ENCODE peak calls at places on chromosomes 11 and 22, in four cellular contexts. Y is GM12878, T is HepG2, N is K562. Z is an unnamed sample.

GRCh38 chr22:49353185-49353584 is 474.5 kb downstream of the BRD1 start:
- DNase-seq in N (no peak), T (no peak), Y (no peak), Z (peak)

GRCh38 chr22:37764622-37765021 is 43.1 kb upstream of the GCAT start:
- DNase-seq in T (no peak), N (no peak), Y (no peak), Z (no peak)

GRCh38 chr11:131038597-131038996 is 122.3 kb upstream of the SNX19 start:
- DNase-seq in Y (no peak), N (peak), T (no peak), Z (no peak)

GRCh38 chr11:114134870-114135269 is 75.4 kb downstream of the ZBTB16 start:
- DNase-seq in Y (no peak), N (no peak), T (no peak), Z (no peak)

GRCh38 chr11:75301131-75301530 is 50.3 kb downstream of the ARRB1 start:
- DNase-seq in Y (no peak), T (no peak), N (no peak), Z (no peak)

GRCh38 chr11:120121914-120122473 is 15.9 kb downstream of the TRIM29 start:
- DNase-seq in Y (no peak), N (no peak), T (peak), Z (no peak)

GRCh38 chr11:125504580-125504979 is 8.5 kb upstream of the FEZ1 start:
- DNase-seq in T (no peak), Y (no peak), N (no peak), Z (no peak)

GRCh38 chr11:61495801-61496601 is 12.5 kb upstream of the LRRC10B start:
- DNase-seq in T (no peak), N (no peak), Y (no peak), Z (no peak)

GRCh38 chr22:44249376-44250147 is 63.2 kb downstream of the SHISAL1 start:
- DNase-seq in T (no peak), Y (no peak), N (no peak), Z (no peak)

GRCh38 chr11:2213890-2214526 is 42.4 kb upstream of the TH start:
- DNase-seq in Y (no peak), N (no peak), T (no peak), Z (no peak)

GRCh38 chr11:60098508-60098907 is 10.0 kb downstream of the MS4A2 start:
- DNase-seq in Y (no peak), N (no peak), T (peak), Z (no peak)

GRCh38 chr11:7927635-7928034 is 3.4 kb downstream of the OR10A6 start:
- DNase-seq in N (no peak), Y (no peak), T (no peak), Z (no peak)

GRCh38 chr22:46035380-46035741 is 58.4 kb upstream of the WNT7B start:
- DNase-seq in N (no peak), Y (no peak), T (no peak), Z (no peak)

GRCh38 chr11:69657911-69658605 is 17.1 kb downstream of the LTO1 start:
- DNase-seq in N (no peak), Y (no peak), T (peak), Z (no peak)

GRCh38 chr11:128135451-128135850 is 451.9 kb downstream of the ETS1 start:
- DNase-seq in Y (no peak), N (no peak), T (no peak), Z (no peak)

GRCh38 chr22:28053871-28054621 is 135.0 kb upstream of the PITPNB start:
- DNase-seq in Y (no peak), T (no peak), N (no peak), Z (no peak)

GRCh38 chr11:15826826-15827225 is 529.5 kb downstream of the SOX6 start:
- DNase-seq in Y (no peak), T (no peak), N (peak), Z (peak)

GRCh38 chr11:83072689-83073242 is 1.1 kb upstream of the RAB30 start:
- DNase-seq in Y (no peak), N (peak), T (no peak), Z (no peak)

GRCh38 chr11:75277211-75277805 is 36.7 kb downstream of the TPBGL start:
- DNase-seq in T (no peak), Y (no peak), N (no peak), Z (no peak)

GRCh38 chr11:43315966-43316365 is 4.2 kb downstream of the API5 start:
- DNase-seq in N (no peak), Y (no peak), T (no peak), Z (no peak)

GRCh38 chr11:63888170-63889086 is 28.5 kb downstream of the RCOR2 start:
- DNase-seq in N (peak), Y (no peak), T (peak), Z (peak)

GRCh38 chr11:94700631-94701030 is 67.5 kb upstream of the AMOTL1 start:
- DNase-seq in T (no peak), N (no peak), Y (no peak), Z (no peak)

GRCh38 chr11:127965947-127966668 is 621.2 kb downstream of the ETS1 start:
- DNase-seq in Y (no peak), N (no peak), T (no peak), Z (no peak)

GRCh38 chr11:15603208-15603607 is 488.5 kb downstream of the INSC start:
- DNase-seq in Y (no peak), N (no peak), T (no peak), Z (no peak)

GRCh38 chr11:121721448-121721847 is 268.7 kb upstream of the SORL1-AS1 start:
- DNase-seq in T (no peak), N (no peak), Y (no peak), Z (no peak)

GRCh38 chr11:79026803-79027445 is 413.9 kb downstream of the TENM4 start:
- DNase-seq in N (no peak), Y (no peak), T (no peak), Z (no peak)

GRCh38 chr22:37021710-37022482 is 2.4 kb downstream of the MPST start:
- DNase-seq in T (no peak), N (peak), Y (no peak), Z (no peak)

GRCh38 chr11:68143310-68143689 is 22.1 kb upstream of the CHKA start:
- DNase-seq in N (no peak), Y (no peak), T (no peak), Z (no peak)

GRCh38 chr11:68142441-68143309 is 21.5 kb upstream of the CHKA start:
- DNase-seq in T (no peak), Y (no peak), N (no peak), Z (no peak)

GRCh38 chr11:68141247-68142027 is 20.2 kb upstream of the CHKA start:
- DNase-seq in N (no peak), Y (no peak), T (no peak), Z (no peak)

GRCh38 chr11:68140496-68141246 is 19.5 kb upstream of the CHKA start:
- DNase-seq in N (no peak), T (no peak), Y (no peak), Z (no peak)

DNA sequence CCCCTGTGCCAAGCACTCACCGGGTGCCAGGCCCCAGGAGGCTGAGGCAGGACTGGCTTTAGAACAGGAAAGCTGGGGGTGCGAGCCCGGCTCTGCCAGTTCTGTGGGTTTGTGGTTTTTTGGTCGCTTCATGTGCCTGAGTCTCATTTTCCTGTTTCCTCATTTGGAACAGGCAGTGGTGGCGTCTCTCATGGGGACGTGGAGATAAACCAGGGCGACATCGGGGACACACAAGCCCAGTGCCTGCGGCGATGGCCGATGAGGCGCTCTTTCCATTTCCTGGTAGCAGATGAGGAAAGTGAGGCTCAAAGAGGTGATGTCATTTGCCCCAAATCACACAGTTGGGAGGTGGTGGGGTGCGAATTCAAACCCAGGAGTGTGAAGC is 20.8 kb upstream of the CHKA start:
- DNase-seq in N (no peak), Y (no peak), T (no peak), Z (no peak)
- TF ChIP-seq MAX in N (no peak), Y (no peak), T (no peak), Z (no peak)

GRCh38 chr11:5129457-5129877 is 8.7 kb downstream of the OR52A5 start:
- DNase-seq in Y (no peak), T (no peak), N (peak), Z (no peak)

GRCh38 chr11:5123802-5124521 is 14.2 kb downstream of the OR52A5 start:
- DNase-seq in Y (peak), T (peak), N (peak), Z (peak)

DNA sequence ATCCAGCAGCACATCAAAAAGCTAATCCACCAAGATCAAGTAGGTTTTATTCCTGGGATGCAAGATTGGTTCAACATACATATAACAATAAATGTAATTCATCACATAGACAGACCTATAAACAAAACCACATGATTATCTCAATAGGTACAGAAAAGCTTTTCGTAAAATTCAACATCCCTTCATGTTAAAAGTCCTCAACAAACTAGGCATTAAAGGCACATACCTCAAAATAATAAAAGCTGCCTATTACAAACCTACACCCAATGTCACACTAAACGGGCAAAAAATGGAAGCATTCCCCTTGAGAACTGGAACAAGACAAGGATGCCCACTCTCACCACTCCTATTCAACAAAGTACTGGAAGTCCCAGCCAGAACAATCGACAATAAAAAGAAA is 12.9 kb downstream of the OR52A5 start:
- DNase-seq in N (no peak), T (no peak), Y (no peak), Z (no peak)
- TF ChIP-seq ATF3 in N (no peak), T (no peak), Y (no peak), Z (no peak)

DNA sequence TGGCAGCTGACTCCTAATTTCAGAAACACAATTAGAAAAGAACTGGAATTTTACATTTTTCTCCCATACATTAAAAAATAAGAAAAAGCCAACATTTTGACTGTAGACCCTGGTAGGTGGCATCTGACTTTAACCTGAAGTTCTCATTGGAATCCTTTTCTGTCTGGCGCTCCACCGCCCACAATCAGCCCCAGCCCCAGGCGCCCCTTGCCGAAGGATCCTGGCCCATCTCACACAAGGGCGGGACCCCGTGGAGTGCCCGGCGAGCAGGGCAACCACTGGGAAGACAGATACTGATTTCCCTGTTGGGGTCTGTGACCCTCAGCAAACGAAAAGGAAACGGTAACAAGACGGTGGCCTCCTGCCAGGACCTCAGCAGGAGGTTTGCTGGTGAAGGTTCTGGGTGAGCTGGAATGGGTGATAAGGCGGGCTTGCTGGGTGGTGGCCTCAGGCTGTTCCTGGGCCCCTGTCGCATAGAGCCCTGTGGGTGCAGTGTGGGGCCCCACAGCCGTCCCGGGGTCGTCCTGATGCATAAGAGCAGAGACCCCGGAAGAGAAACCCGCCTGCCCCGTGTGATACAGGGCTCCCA is 15.7 kb downstream of the TSPO start:
- DNase-seq in Y (no peak), N (peak), T (no peak), Z (no peak)
- TF ChIP-seq TAF1 in Y (no peak), N (no peak), T (no peak), Z (no peak)

GRCh38 chr11:132821027-132821426 is 711.3 kb downstream of the OPCML start:
- DNase-seq in N (no peak), Y (no peak), T (no peak), Z (peak)
- TF ChIP-seq MAX in N (no peak), Y (no peak), T (no peak), Z (no peak)

DNA sequence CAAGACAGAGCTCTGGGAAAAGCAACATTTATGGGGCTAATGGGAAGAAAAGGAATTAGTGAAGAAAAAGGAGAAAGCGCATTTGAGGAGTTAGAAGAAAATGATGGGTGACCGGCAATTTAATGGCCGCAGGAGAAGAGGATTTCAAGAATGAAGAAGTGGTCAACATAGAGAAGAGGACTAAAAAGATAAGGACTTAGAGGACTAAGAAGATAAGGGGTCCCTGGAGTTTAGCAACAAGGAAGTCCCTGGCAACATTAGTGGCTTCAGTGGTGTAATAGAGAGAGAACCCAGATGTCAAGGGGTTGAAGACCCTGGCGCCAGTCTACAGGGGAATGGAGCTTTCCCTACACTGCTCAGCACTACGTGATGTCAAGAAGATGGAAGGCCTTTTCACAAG is 32.3 kb downstream of the WEE1 start:
- DNase-seq in Y (no peak), N (no peak), T (no peak), Z (no peak)
- TF ChIP-seq ATF3 in Y (no peak), N (no peak), T (no peak), Z (no peak)

DNA sequence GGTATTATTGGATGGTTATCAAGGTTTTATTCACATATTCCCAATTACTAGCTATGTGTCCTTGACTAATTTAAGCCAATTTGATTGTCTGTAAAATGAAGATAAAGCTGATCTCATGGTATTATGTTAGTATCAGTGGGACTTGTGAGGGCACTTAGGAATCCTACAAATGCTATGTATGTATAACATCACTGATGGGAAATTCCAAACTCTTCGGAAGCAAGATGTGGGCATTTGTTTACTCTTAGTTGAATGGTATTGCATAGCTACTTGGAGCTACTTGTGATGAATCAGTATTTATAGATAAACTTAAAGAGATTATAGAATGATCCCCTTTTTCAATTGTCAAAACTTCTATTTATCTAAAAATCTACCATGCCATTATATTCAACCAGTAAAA is 239.9 kb downstream of the CNTN5 start:
- DNase-seq in Y (no peak), N (no peak), T (no peak), Z (no peak)
- TF ChIP-seq TAF1 in Y (no peak), N (no peak), T (no peak), Z (no peak)

GRCh38 chr11:3860360-3860759 is 4.9 kb downstream of the STIM1 start:
- DNase-seq in N (no peak), Y (no peak), T (no peak), Z (no peak)
- TF ChIP-seq MAX in N (no peak), Y (no peak), T (no peak), Z (no peak)

GRCh38 chr22:21082248-21082647 is 36.5 kb downstream of the LRRC74B start:
- DNase-seq in Y (no peak), N (no peak), T (no peak), Z (no peak)

GRCh38 chr22:21092797-21093554 is 47.2 kb downstream of the LRRC74B start:
- DNase-seq in T (no peak), N (no peak), Y (no peak), Z (no peak)

DNA sequence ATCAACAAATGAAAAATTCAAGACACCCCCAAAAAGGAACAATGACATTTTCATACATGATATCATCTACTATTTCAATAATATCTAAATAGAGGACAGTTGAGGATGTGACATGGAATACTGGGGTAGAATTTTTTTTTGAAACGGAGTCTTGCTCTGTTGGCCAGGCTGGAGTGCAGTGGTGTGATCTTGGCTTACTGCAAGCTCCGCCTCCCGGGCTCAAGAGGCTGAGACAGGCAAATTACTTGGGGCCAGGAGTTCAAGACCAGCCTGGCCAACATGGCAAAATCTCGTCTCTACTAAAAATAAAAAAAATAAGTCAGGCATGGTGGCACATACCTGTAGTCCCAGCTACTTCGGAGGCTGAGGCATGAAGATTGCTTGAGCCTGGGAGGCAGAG is 41.4 kb downstream of the LRRC74B start:
- DNase-seq in N (no peak), Y (no peak), T (no peak), Z (no peak)
- TF ChIP-seq ATF3 in N (no peak), Y (no peak), T (no peak), Z (no peak)

GRCh38 chr11:35511666-35512065 is 13.8 kb downstream of the PAMR1 start:
- DNase-seq in Y (no peak), N (no peak), T (no peak), Z (no peak)
- TF ChIP-seq TAF1 in Y (no peak), N (no peak), T (no peak), Z (no peak)

GRCh38 chr22:39122772-39123470 is 25.9 kb downstream of the APOBEC3H start:
- DNase-seq in Y (no peak), N (no peak), T (no peak), Z (no peak)
- TF ChIP-seq MAX in Y (no peak), N (no peak), T (no peak), Z (no peak)

Z was measured in H1.